ENCODE peak calls at places on chromosomes 1 and 21, in six cellular contexts. S, M, D, R, Z and H are unnamed samples.

GRCh38 chr1:204744102-204744501 is 58.6 kb upstream of the LRRN2 start:
- DNase-seq in R (no peak), S (no peak), D (no peak), M (no peak), Z (no peak), H (no peak)

GRCh38 chr1:98172578-98172977 is 251.7 kb upstream of the DPYD start:
- DNase-seq in Z (no peak), R (no peak), S (no peak), M (no peak), D (no peak), H (no peak)

GRCh38 chr1:47986741-47987140 is 10.4 kb downstream of the TRABD2B start:
- DNase-seq in M (peak), Z (peak), S (no peak), R (peak), D (peak), H (no peak)

GRCh38 chr1:107829083-107829771 is 135.8 kb downstream of the VAV3 start:
- DNase-seq in Z (peak), S (no peak), D (no peak), R (no peak), M (peak), H (no peak)

GRCh38 chr1:70486676-70487470 is 75.8 kb downstream of the CTH start:
- DNase-seq in M (peak), D (peak), Z (peak), S (peak), R (no peak), H (peak)

GRCh38 chr21:37220433-37220980 is 46.6 kb downstream of the VPS26C start:
- DNase-seq in S (peak), M (peak), R (no peak), D (no peak), Z (peak), H (no peak)

GRCh38 chr1:16905112-16905855 is 9.5 kb downstream of the RNU1-2 start:
- DNase-seq in M (peak), R (peak), S (peak), Z (peak), D (no peak), H (peak)

GRCh38 chr1:50246869-50247268 is 138.1 kb downstream of the ELAVL4 start:
- DNase-seq in R (no peak), D (no peak), S (no peak), Z (no peak), M (no peak), H (no peak)

GRCh38 chr1:228392111-228392936 is 14.3 kb downstream of the TRIM11 start:
- DNase-seq in Z (peak), S (peak), M (no peak), R (no peak), D (no peak), H (no peak)

GRCh38 chr1:160325252-160325651 is 17.8 kb downstream of the COPA start:
- DNase-seq in S (no peak), R (no peak), Z (no peak), M (no peak), D (no peak), H (no peak)

GRCh38 chr1:15408890-15409399 is 743 bp upstream of the EFHD2 start:
- DNase-seq in S (no peak), Z (no peak), D (no peak), M (no peak), R (no peak), H (no peak)

GRCh38 chr1:24526940-24527542 is 24.4 kb downstream of the RCAN3 start:
- DNase-seq in S (no peak), D (no peak), Z (peak), R (no peak), M (peak), H (no peak)

GRCh38 chr21:37028579-37028978 is 22.1 kb downstream of the RIPPLY3 start:
- DNase-seq in S (no peak), Z (peak), D (no peak), R (no peak), M (peak), H (no peak)

GRCh38 chr1:100422065-100422464 is 69.8 kb downstream of the CDC14A start:
- DNase-seq in R (no peak), S (no peak), M (no peak), Z (no peak), D (no peak), H (no peak)

GRCh38 chr1:116389013-116389412 is 16.0 kb downstream of the ATP1A1 start:
- DNase-seq in D (no peak), M (no peak), Z (no peak), S (no peak), R (no peak), H (no peak)

GRCh38 chr1:51063121-51063520 is 38.9 kb upstream of the C1orf185 start:
- DNase-seq in M (peak), Z (peak), R (no peak), D (no peak), S (no peak), H (peak)

GRCh38 chr1:59788825-59789224 is 25.9 kb upstream of the HOOK1 start:
- DNase-seq in M (no peak), S (no peak), D (no peak), Z (peak), R (no peak), H (no peak)

GRCh38 chr1:91846007-91846620 is 39.8 kb downstream of the TGFBR3 start:
- DNase-seq in D (peak), M (peak), R (no peak), S (peak), Z (peak), H (no peak)

GRCh38 chr1:20935717-20936116 is 148.6 kb upstream of the HP1BP3 start:
- DNase-seq in S (no peak), M (no peak), D (no peak), R (no peak), Z (no peak), H (no peak)

GRCh38 chr1:58397187-58397820 is 149.2 kb downstream of the OMA1 start:
- DNase-seq in D (no peak), R (no peak), M (peak), S (no peak), Z (peak), H (peak)

GRCh38 chr21:31537872-31538576 is 121.5 kb upstream of the SOD1 start:
- DNase-seq in M (no peak), D (no peak), Z (no peak), S (no peak), R (no peak), H (no peak)

GRCh38 chr1:21024918-21025317 is 151.8 kb downstream of the EIF4G3 start:
- DNase-seq in D (no peak), S (no peak), Z (no peak), M (no peak), R (no peak), H (no peak)

GRCh38 chr1:20110679-20111078 is 8.7 kb downstream of the PLA2G2D start:
- DNase-seq in D (no peak), R (no peak), S (peak), M (peak), Z (no peak), H (no peak)

GRCh38 chr1:212013672-212014071 is 21.7 kb downstream of the INTS7 start:
- DNase-seq in Z (no peak), D (no peak), S (no peak), R (no peak), M (no peak), H (no peak)

GRCh38 chr21:28745131-28746055 is 247.3 kb downstream of the LTN1 start:
- DNase-seq in R (peak), D (peak), Z (peak), S (peak), M (peak), H (peak)

GRCh38 chr1:228150458-228151169 is 884 bp downstream of the GJC2 start:
- DNase-seq in M (peak), D (peak), S (peak), Z (peak), R (peak), H (no peak)

GRCh38 chr1:228059536-228060457 is 22.7 kb upstream of the ARF1 start:
- DNase-seq in D (no peak), M (peak), R (peak), Z (no peak), S (peak), H (no peak)

DNA sequence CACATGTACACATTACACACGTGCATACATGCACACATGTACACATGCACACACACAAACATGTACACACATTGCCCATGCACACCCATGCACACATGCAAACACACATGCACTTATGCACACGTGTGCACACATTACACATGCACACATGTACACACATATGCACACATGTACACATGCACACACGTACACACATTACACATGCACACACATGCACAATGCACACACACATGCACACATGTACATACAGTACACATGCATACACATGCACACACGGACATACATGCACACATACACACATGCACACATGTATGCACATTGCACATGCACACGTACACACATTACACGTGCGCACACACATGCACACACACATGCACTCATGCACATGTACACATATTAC is 95.3 kb upstream of the TTC34 start:
- DNase-seq in D (no peak), R (no peak), M (no peak), S (no peak), Z (no peak), H (no peak)
- H3K4me3 ChIP-seq in D (no peak), R (no peak), M (no peak), S (no peak), Z (no peak), H (no peak)

GRCh38 chr21:45556302-45556644 is 14.0 kb upstream of the SLC19A1 start:
- DNase-seq in Z (no peak), M (no peak), S (no peak), R (no peak), D (no peak), H (no peak)
- TF ChIP-seq CTCF in Z (no peak), M (no peak), S (no peak), R (peak), D (no peak), H (no peak)

DNA sequence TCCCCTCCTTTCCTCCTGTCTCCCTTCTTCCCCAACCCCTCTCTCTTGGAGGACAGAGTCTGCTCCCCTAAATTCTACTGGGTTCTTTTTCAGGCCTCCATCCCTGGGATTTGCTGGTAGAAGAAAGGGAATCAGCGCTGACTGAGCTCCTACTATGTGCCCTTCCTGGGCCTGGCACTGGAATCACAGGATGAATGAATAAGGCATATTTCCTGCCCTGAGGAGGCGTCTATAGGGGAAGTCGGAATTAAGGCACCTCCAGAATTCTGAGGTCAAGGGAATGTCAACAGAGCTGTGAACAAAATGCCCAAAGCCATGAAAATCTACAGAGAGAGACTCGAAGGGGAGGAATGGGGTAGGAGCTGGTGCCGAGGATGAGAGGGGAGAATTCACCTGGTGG is 17.4 kb upstream of the BTG2 start:
- DNase-seq in Z (no peak), M (no peak), D (no peak), R (no peak), S (no peak), H (no peak)
- H3K4me3 ChIP-seq in Z (no peak), M (no peak), D (no peak), R (no peak), S (no peak), H (no peak)

DNA sequence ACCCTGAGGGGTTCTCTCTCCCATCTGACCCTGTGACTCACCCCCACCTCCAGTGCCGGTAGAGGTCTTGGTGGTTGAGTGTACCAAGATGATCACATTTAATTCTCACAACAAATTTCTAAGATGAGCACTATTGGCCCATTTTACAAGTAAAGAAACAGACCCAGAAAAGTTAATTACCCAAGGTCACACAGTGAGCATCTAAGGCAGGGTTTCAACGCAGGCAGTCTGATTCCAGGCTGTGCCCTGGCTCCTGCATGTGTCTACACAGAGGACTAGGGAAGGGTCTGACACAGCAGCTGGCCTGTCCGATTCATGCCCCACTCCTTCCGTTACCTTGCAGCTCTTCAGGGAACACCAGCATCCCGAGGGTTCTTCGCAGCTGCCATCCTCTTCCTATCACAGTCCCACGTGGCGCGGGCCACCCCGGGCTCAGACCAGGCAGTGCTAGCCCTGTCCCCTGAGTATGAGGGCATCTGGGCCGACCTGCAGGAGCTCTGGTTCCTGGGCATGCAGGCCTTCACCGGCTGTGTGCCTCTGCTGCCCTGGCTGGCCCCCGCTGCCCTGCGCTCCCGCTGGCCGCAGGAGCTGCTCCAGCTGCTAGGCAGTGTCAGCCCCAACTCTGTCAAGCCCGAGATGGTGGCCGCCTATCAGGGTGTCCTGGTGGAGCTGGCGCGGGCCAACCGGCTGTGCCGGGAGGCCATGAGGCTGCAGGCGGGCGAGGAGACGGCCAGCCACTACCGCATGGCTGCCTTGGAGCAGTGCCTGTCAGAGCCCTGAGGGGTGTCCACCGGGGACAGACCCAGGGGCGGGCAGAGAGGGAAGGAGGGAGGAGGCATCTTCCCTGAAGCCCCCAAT is 7.5 kb downstream of the NCDN start:
- DNase-seq in M (no peak), Z (no peak), D (no peak), S (no peak), R (no peak), H (no peak)
- TF ChIP-seq CTCF in M (no peak), Z (no peak), D (no peak), S (no peak), R (peak), H (no peak)

DNA sequence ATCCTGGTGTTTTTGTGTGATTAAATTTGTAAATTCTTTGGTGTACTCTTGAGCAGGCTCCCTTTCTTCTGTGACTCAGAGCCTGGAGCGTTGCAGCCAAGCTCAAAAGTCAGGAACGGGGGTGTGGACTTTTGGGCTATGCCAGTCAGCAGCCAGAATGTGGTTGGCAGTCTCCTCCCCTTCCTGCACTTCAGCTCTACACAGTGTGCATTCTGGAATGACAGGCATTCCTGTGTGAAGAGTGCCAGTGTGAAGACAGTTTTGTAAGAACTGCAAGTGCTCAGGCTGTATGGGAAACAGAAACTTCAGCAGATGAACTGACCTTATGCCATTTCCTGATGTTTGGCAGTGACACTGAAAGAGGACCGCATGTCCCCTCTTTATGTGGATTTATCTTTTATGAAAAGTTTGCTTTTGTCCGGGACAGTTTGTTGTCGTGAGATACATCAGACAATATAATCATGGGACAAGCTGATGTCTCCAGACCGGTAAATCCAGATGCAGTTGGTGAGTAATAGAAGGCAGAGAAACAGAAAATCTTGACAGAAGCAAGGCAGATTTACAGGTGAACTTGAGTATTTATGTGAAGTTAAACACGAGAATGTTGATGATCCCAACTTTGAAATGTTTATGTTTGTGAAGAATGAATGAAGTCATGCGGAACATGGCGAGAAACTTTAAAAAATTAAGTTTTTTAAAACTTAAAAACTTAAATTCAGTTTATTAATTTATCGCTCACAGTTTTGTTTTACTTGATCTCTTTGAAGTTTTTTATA is 67.7 kb upstream of the RCC1 start:
- DNase-seq in M (peak), D (peak), R (peak), S (peak), Z (peak), H (peak)
- H3K4me3 ChIP-seq in M (peak), D (peak), R (peak), S (peak), Z (peak), H (peak)

GRCh38 chr1:223712184-223712855 is at the start of gene CAPN2:
- DNase-seq in M (peak), R (peak), S (peak), D (peak), Z (peak), H (no peak)
- TF ChIP-seq CTCF in M (peak), R (peak), S (peak), D (peak), Z (peak), H (peak)

GRCh38 chr1:235067396-235068154 is 61.1 kb downstream of the TOMM20 start:
- DNase-seq in S (peak), Z (peak), M (peak), R (peak), D (peak), H (peak)
- H3K4me3 ChIP-seq in S (no peak), Z (no peak), M (no peak), R (no peak), D (no peak), H (no peak)

DNA sequence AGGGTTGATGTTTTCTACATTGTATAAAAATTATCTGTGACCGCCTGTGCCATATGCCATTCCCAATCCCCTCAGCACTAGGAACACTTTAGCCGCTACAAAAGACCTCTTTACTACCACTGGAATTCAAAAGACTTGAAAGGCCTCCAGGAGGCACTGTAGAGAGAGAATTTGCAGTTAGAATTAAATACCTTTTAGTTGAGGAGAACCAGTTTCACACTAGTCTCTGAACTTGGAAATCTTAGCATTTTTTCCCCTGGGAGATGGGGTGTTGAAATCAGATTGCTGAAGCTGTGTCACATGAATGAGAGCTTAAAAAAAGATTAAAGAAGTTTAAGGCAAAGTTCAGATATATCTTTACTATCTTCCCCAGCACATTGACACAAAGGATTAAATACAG is 291.0 kb downstream of the ADGRL2 start:
- DNase-seq in S (no peak), Z (peak), R (no peak), D (no peak), M (peak), H (no peak)
- TF ChIP-seq CTCF in S (no peak), Z (peak), R (no peak), D (no peak), M (peak), H (no peak)

GRCh38 chr1:209936125-209936524 is 1.9 kb upstream of the SYT14 start:
- DNase-seq in R (no peak), S (no peak), D (no peak), Z (no peak), M (no peak), H (no peak)

GRCh38 chr1:209937996-209938959 is at the start of gene SYT14:
- DNase-seq in R (peak), S (no peak), Z (peak), M (peak), D (no peak), H (no peak)
- H3K4me3 ChIP-seq in R (peak), S (peak), Z (peak), M (peak), D (no peak), H (peak)

DNA sequence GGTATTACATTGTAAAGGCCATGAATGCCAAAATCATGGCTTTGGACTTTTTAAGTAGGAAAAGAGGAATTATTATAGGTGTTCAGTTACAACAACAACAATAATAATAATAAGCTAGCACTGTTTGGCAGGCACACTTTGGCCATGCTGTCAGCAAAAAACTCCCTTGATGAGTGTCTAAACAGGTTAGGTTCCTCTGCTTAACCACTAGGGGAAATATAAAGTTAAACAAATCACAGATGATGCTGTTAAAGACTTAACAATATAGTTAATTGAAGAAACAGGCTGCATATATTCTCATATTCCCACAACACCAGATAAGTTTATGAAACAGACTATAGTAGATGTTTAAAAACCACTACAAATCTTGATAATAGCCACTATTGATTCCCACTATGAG is 46.4 kb downstream of the RGS21 start:
- DNase-seq in Z (no peak), M (no peak), D (no peak), R (no peak), S (no peak), H (no peak)
- TF ChIP-seq CTCF in Z (peak), M (peak), D (no peak), R (no peak), S (no peak), H (no peak)